ENCODE peak calls at places on chromosomes 4 and X, in six cellular contexts. F, Y, D, T, E and K are unnamed samples.

GRCh38 chr4:98638661-98639060 is 19.8 kb downstream of the TSPAN5 start:
- DNase-seq in F (no peak), Y (no peak), D (no peak), T (no peak), E (no peak), K (no peak)

GRCh38 chr4:182023469-182023868 is 219.7 kb upstream of the TENM3 start:
- DNase-seq in F (no peak), Y (no peak), D (no peak), T (no peak), E (no peak), K (no peak)

GRCh38 chrX:41759817-41760216 is 35.8 kb downstream of the GPR82 start:
- DNase-seq in F (no peak), Y (no peak), D (peak; percentile 2), T (peak; percentile 23), E (peak; percentile 3), K (no peak)

GRCh38 chr4:109979932-109980717 is 67.4 kb downstream of the EGF start:
- DNase-seq in F (no peak), Y (no peak), D (peak; percentile 45), T (no peak), E (peak; percentile 87), K (no peak)

GRCh38 chr4:69323284-69323683 is 43.0 kb downstream of the UGT2B28 start:
- DNase-seq in F (no peak), Y (no peak), D (no peak), T (no peak), E (no peak), K (no peak)

GRCh38 chr4:173536808-173537429 is 6.9 kb upstream of the HAND2 start:
- DNase-seq in F (no peak), Y (no peak), D (no peak), T (no peak), E (no peak), K (no peak)

GRCh38 chr4:124839786-124840390 is 127.4 kb upstream of the ANKRD50 start:
- DNase-seq in F (no peak), Y (no peak), D (no peak), T (no peak), E (no peak), K (no peak)

GRCh38 chrX:30881797-30882196 is 7.3 kb downstream of the TAB3 start:
- DNase-seq in F (no peak), Y (no peak), D (no peak), T (no peak), E (no peak), K (no peak)

GRCh38 chr4:53574528-53574927 is 16.8 kb downstream of the LNX1 start:
- DNase-seq in F (no peak), Y (no peak), D (no peak), T (no peak), E (no peak), K (no peak)

GRCh38 chrX:1609759-1610158 is 5.1 kb upstream of the ASMT start:
- DNase-seq in F (no peak), Y (no peak), D (no peak), T (no peak), E (no peak), K (no peak)

GRCh38 chr4:108830509-108831244 is 67.8 kb upstream of the ETNPPL start:
- DNase-seq in F (no peak), Y (no peak), D (no peak), T (no peak), E (no peak), K (no peak)

GRCh38 chrX:41822917-41823316 is 98.9 kb downstream of the GPR82 start:
- DNase-seq in F (no peak), Y (no peak), D (no peak), T (no peak), E (no peak), K (no peak)

GRCh38 chr4:141174457-141174856 is 41.2 kb upstream of the RNF150 start:
- DNase-seq in F (no peak), Y (no peak), D (no peak), T (no peak), E (no peak), K (no peak)

GRCh38 chr4:188196134-188196735 is 57.0 kb downstream of the TRIML1 start:
- DNase-seq in F (no peak), Y (no peak), D (no peak), T (no peak), E (peak; percentile 29), K (no peak)

GRCh38 chrX:67619253-67619652 is 75.4 kb downstream of the AR start:
- DNase-seq in F (no peak), Y (no peak), D (no peak), T (no peak), E (no peak), K (no peak)